ENCODE peak calls at places on chromosome 3, in seven cellular contexts. J is activated B cell treated with CpG ODN at 0.5 μM for 24 hours, Z is WTC11, G is cardiac fibroblast, O is left ventricle myocardium inferior, H is GM23338, N is ovary. C is an unnamed sample.

GRCh38 chr3:124826703-124827102 is 60.5 kb downstream of the ITGB5 start:
- DNase-seq in H (peak), Z (no peak), N (no peak), O (no peak), G (peak), J (no peak), C (no peak)

GRCh38 chr3:96012941-96013340 is 801.5 kb upstream of the EPHA6 start:
- DNase-seq in J (no peak), H (no peak), Z (no peak), N (no peak), O (no peak), G (peak), C (no peak)

GRCh38 chr3:74390121-74390870 is 224.2 kb downstream of the CNTN3 start:
- DNase-seq in O (no peak), N (no peak), H (peak), J (no peak), Z (no peak), G (no peak), C (no peak)

GRCh38 chr3:52244061-52244628 is 1.4 kb upstream of the PPM1M start:
- DNase-seq in Z (no peak), G (peak), J (peak), H (no peak), N (no peak), O (peak), C (no peak)

GRCh38 chr3:13509066-13509815 is 29.1 kb downstream of the HDAC11 start:
- DNase-seq in O (peak), N (no peak), H (no peak), J (no peak), G (no peak), Z (no peak), C (no peak)

GRCh38 chr3:186901135-186901734 is 29.1 kb upstream of the ST6GAL1 start:
- DNase-seq in O (no peak), Z (no peak), H (no peak), J (no peak), G (peak), N (no peak), C (no peak)

GRCh38 chr3:39637807-39638206 is 170.3 kb downstream of the MOBP start:
- DNase-seq in O (no peak), N (no peak), H (peak), G (peak), Z (no peak), J (no peak), C (no peak)

GRCh38 chr3:16484216-16484615 is 29.3 kb downstream of the RFTN1 start:
- DNase-seq in J (no peak), Z (no peak), N (peak), G (peak), O (no peak), H (no peak), C (no peak)

GRCh38 chr3:15889936-15890335 is 92.2 kb upstream of the ANKRD28 start:
- DNase-seq in J (no peak), Z (no peak), O (no peak), N (no peak), H (no peak), G (no peak), C (no peak)

GRCh38 chr3:191882289-191882688 is 421.3 kb downstream of the PYDC2 start:
- DNase-seq in N (no peak), O (no peak), H (peak), Z (no peak), J (no peak), G (no peak), C (no peak)

GRCh38 chr3:45881031-45882022 is 5.0 kb upstream of the CCR9 start:
- DNase-seq in N (no peak), Z (no peak), J (no peak), G (peak), H (no peak), O (no peak), C (no peak)

GRCh38 chr3:197002701-197003454 is 26.7 kb downstream of the MELTF start:
- DNase-seq in G (peak), Z (peak), J (peak), O (peak), N (peak), H (peak), C (peak)
- TF ChIP-seq CTCF in G (peak), Z (peak), J (no peak), O (peak), N (peak), H (peak), C (peak)

GRCh38 chr3:70832035-70832795 is 519.8 kb upstream of the MDFIC2 start:
- DNase-seq in Z (no peak), H (no peak), N (no peak), G (peak), J (no peak), O (no peak), C (no peak)
- TF ChIP-seq CTCF in Z (no peak), H (no peak), N (no peak), G (no peak), J (no peak), O (no peak), C (no peak)

GRCh38 chr3:50321844-50322385 is 630 bp downstream of the HYAL2 start:
- DNase-seq in O (no peak), J (no peak), Z (no peak), N (no peak), H (no peak), G (no peak), C (peak)

GRCh38 chr3:50324351-50325144 is 2.0 kb upstream of the HYAL2 start:
- DNase-seq in N (peak), J (peak), G (peak), Z (peak), H (peak), O (peak), C (peak)

GRCh38 chr3:50322386-50323091 is at the start of gene HYAL2:
- DNase-seq in Z (peak), G (peak), H (peak), N (peak), J (no peak), O (peak), C (no peak)

GRCh38 chr3:50323614-50324199 is 1.2 kb upstream of the HYAL2 start:
- DNase-seq in N (no peak), J (no peak), Z (no peak), H (no peak), O (peak), G (peak), C (no peak)

GRCh38 chr3:50323092-50323600 is 601 bp upstream of the HYAL2 start:
- DNase-seq in N (no peak), Z (no peak), G (peak), H (no peak), J (no peak), O (peak), C (no peak)
- TF ChIP-seq CTCF in N (no peak), Z (no peak), G (no peak), H (no peak), J (no peak), O (no peak), C (no peak)

GRCh38 chr3:123339302-123339701 is 109.6 kb downstream of the ADCY5 start:
- DNase-seq in N (peak), Z (no peak), O (peak), J (no peak), H (no peak), G (no peak), C (no peak)

GRCh38 chr3:123342631-123343080 is 106.2 kb downstream of the ADCY5 start:
- DNase-seq in Z (peak), H (no peak), J (no peak), G (no peak), N (peak), O (peak), C (no peak)

GRCh38 chr3:123344175-123344908 is 104.5 kb downstream of the ADCY5 start:
- DNase-seq in O (peak), J (no peak), N (peak), Z (no peak), G (peak), H (peak), C (no peak)

GRCh38 chr3:123343296-123344174 is 105.4 kb downstream of the ADCY5 start:
- DNase-seq in Z (peak), J (no peak), G (no peak), O (peak), N (peak), H (no peak), C (no peak)

DNA sequence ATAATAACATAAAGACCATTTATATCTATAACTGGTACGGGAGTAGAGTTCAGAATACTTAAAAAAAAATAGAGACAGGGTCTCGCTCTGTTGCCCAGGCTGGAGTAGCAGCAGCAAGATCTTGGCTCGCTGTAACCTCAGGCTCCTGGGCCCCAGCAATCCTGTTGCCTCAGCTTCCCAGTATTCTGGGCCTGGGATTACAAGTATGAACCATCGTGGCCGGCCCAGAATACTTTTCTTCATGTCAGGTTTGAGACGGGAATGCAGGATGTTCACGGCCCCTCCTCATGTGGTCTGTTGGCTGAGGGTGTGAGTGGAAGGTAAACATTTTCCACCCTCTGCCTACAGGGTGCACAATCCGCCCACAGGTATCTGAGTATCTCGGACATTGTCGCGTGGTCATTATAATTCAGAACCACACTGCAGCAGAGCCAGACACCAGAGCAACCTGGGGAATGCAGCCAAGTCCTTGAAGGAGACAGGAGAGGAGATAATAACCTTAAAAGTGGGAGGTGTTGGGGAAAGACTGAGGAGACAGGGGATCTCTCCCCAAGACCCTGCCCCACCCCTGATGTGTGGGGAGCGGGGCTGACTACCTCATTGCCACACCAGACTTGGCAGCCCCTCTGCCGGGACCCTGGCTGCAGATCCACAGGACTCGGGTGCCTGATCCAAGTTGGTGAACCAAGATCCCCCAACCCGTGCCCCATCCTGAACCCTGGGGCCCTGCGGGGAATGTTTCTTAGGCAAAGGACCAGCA is 106.8 kb downstream of the ADCY5 start:
- DNase-seq in O (peak), J (no peak), G (no peak), N (peak), Z (peak), H (no peak), C (no peak)
- TF ChIP-seq CTCF in O (peak), J (no peak), G (no peak), N (no peak), Z (no peak), H (no peak), C (no peak)

GRCh38 chr3:147940846-147941245 is 531.7 kb downstream of the ZIC1 start:
- DNase-seq in H (no peak), G (no peak), Z (no peak), J (no peak), N (no peak), O (no peak), C (no peak)
- TF ChIP-seq CTCF in H (no peak), G (no peak), Z (no peak), J (no peak), N (no peak), O (no peak), C (no peak)

GRCh38 chr3:11464356-11464755 is 179.4 kb downstream of the VGLL4 start:
- DNase-seq in O (no peak), N (no peak), J (no peak), G (no peak), H (no peak), Z (no peak), C (no peak)
- TF ChIP-seq CTCF in O (no peak), N (no peak), J (no peak), G (no peak), H (no peak), Z (no peak), C (no peak)

DNA sequence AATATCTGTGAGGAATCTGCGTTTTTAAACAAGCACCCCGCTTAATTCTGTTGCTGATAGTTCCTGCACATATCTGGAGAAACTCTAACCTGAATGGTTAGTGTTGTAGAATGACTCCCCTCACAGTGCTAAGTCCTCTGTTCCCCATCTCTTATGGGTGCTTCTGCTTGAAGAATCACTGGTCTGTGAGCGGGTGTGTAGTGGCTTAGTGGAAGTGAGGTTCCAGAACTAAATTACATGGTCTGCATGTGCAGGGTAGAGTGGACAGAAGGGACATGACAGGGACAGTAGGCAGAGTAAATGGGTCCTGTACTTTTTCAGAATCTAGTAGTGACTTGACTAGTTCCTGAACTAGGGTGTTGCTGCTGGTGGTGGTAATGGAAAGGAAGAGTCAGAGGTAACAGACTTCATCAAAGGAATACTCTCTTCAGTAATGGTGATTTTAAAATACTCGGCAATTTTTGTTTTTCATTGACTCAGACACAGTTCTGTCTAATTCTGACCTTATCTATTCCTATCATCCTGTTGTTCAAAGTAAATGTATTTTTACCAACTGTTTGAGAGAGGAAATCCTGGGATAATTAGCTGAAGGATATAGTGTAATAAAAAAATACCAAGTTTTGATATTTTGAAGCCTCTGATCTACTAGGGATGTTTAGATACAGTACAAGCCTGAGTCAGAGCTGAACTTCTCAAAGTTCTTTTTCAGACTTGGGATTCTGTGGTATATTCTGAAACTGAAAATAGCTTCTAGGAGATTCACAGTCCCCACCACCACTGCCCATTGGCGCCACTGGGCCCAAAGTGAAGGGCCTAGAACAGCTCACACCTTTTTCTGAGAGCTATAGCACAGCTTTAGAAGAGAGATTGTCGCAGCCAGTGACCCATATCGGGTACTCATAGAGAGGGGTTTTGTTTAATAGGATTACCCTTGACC is 55.5 kb downstream of the FNDC3B start:
- DNase-seq in J (no peak), N (no peak), H (peak), Z (no peak), O (no peak), G (peak), C (no peak)
- TF ChIP-seq CTCF in J (no peak), N (no peak), H (no peak), Z (no peak), O (peak), G (peak), C (no peak)